ENCODE peak calls at places on chromosome 17, in ten cellular contexts. V, Q, H, G, I, K, L, R, O and S are unnamed samples. For H3K4me1, the result is how much of the 10 kb centered on the place peaks cover.

GRCh38 chr17:83186226-83186625 is 106.8 kb downstream of the METRNL start:
- DNase-seq in V (no peak), Q (peak), H (peak), G (peak), I (peak), K (no peak), L (peak), R (no peak), O (peak), S (peak)

GRCh38 chr17:73292031-73292531 is 19.7 kb downstream of the CDC42EP4 start:
- DNase-seq in V (peak), Q (peak), H (peak), G (peak), I (no peak), K (no peak), L (no peak), R (no peak), O (no peak), S (no peak)

GRCh38 chr17:9817086-9817485 is 4.8 kb downstream of the GSG1L2 start:
- DNase-seq in V (peak), Q (peak), H (no peak), G (peak), I (no peak), K (peak), L (peak), R (no peak), O (no peak), S (no peak)

GRCh38 chr17:70124723-70125122 is 44.6 kb upstream of the KCNJ2 start:
- DNase-seq in V (no peak), Q (no peak), H (no peak), G (no peak), I (no peak), K (no peak), L (no peak), R (no peak), O (no peak), S (no peak)

GRCh38 chr17:4722678-4723240 is 8.5 kb upstream of the MED11 start:
- DNase-seq in V (no peak), Q (no peak), H (no peak), G (no peak), I (no peak), K (no peak), L (no peak), R (no peak), O (no peak), S (no peak)

GRCh38 chr17:3761918-3762380 is 38.2 kb downstream of the HASPIN start:
- DNase-seq in V (no peak), Q (no peak), H (no peak), G (no peak), I (peak), K (no peak), L (no peak), R (no peak), O (no peak), S (no peak)

GRCh38 chr17:48711128-48711527 is 11.2 kb downstream of the PRAC1 start:
- DNase-seq in V (no peak), Q (no peak), H (no peak), G (no peak), I (no peak), K (no peak), L (no peak), R (no peak), O (no peak), S (no peak)

GRCh38 chr17:32910769-32911168 is 17.2 kb upstream of the TMEM98 start:
- DNase-seq in V (no peak), Q (no peak), H (no peak), G (no peak), I (no peak), K (no peak), L (no peak), R (no peak), O (no peak), S (no peak)

GRCh38 chr17:34736611-34737010 is 157.2 kb downstream of the TMEM132E start:
- DNase-seq in V (no peak), Q (no peak), H (peak), G (no peak), I (no peak), K (no peak), L (no peak), R (no peak), O (no peak), S (no peak)

GRCh38 chr17:49968380-49969133 is 433 bp upstream of the DLX4 start:
- DNase-seq in V (peak), Q (peak), H (no peak), G (peak), I (peak), K (peak), L (peak), R (peak), O (no peak), S (no peak)

DNA sequence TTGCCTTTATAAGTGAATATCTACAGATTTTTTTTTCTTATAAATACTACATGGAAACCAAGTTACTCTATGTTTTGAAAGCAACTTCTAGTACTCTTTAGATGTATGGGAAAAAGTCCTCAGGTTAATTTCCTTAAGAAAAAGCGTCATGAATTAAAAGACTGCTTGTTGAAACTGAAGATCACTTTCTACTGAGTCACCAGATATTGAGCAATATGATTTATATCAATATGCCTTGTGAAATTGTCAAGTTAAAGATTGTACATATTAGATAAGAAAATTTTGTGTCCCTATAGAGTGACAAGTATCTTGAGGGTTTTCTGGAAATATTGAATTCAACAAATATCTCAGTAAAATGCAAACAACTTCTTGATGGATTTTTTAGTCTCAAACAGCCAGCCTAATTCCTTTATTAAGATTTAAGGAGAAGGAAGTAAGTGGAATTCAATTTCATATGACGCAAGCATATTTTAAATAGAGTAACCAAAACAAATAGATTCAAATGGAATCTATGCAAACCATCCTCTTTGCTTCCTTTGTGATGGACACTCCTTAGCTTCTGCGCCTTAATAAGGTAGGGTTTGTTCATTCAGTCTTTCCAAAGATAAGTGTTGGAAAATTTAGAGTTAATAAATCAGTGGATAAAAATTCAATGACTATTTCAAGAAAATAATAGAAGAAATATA is 16.6 kb downstream of the KRT12 start:
- DNase-seq in V (peak), Q (peak), H (no peak), G (no peak), I (no peak), K (no peak), L (no peak), R (no peak), O (no peak), S (no peak)
- H3K4me1 ChIP-seq in V (under half), Q (under half), H (under half), G (under half), I (under half), K (under half), L (under half), R (under half), O (under half), S (under half)

GRCh38 chr17:56898874-56899273 is 15.0 kb downstream of the TRIM25 start:
- DNase-seq in V (no peak), Q (no peak), H (peak), G (no peak), I (no peak), K (no peak), L (no peak), R (no peak), O (no peak), S (no peak)

GRCh38 chr17:56903560-56903959 is 10.3 kb downstream of the TRIM25 start:
- DNase-seq in V (no peak), Q (no peak), H (peak), G (no peak), I (no peak), K (no peak), L (no peak), R (no peak), O (no peak), S (no peak)

GRCh38 chr17:56899403-56899802 is 14.4 kb downstream of the TRIM25 start:
- DNase-seq in V (no peak), Q (no peak), H (peak), G (no peak), I (no peak), K (no peak), L (no peak), R (no peak), O (no peak), S (no peak)

GRCh38 chr17:56897646-56898424 is 16.0 kb downstream of the TRIM25 start:
- DNase-seq in V (no peak), Q (no peak), H (peak), G (no peak), I (no peak), K (no peak), L (no peak), R (peak), O (no peak), S (no peak)

DNA sequence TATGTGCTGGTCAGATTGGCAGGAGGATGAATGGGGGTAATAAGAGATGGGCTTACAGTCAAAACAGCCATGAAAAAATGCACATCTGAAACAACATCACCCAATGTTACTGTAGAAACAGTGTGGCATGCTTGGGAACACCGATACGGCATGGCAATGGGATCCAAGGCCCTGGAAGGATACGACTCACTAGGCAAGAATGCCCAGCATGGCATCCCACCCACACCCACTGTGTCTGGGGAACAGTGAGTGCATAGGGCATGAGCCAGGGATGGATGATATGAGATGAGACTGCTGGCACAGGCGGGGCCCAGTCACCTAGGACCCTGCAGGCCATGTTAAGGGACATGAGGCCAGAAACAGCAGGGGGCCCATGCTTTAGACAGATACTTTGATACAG is 11.5 kb downstream of the TRIM25 start:
- DNase-seq in V (no peak), Q (peak), H (peak), G (no peak), I (no peak), K (no peak), L (no peak), R (no peak), O (no peak), S (no peak)
- H3K4me1 ChIP-seq in V (under half), Q (under half), H (under half), G (under half), I (under half), K (under half), L (under half), R (under half), O (under half), S (under half)

GRCh38 chr17:1004769-1005295 is 7.9 kb downstream of the TIMM22 start:
- DNase-seq in V (no peak), Q (no peak), H (peak), G (no peak), I (no peak), K (no peak), L (no peak), R (no peak), O (no peak), S (no peak)
- H3K4me1 ChIP-seq in V (under half), Q (under half), H (half or more), G (under half), I (half or more), K (under half), L (under half), R (under half), O (under half), S (half or more)

GRCh38 chr17:65633988-65634387 is 72.5 kb upstream of the AXIN2 start:
- DNase-seq in V (no peak), Q (no peak), H (no peak), G (no peak), I (no peak), K (no peak), L (no peak), R (no peak), O (no peak), S (no peak)
- H3K4me1 ChIP-seq in V (under half), Q (under half), H (under half), G (under half), I (under half), K (under half), L (under half), R (under half), O (under half), S (under half)